ENCODE peak calls at places on chromosomes 1 and 21, in five cellular contexts. F is GM12865, E is upper lobe of right lung, I is AG10803, A is choroid plexus epithelial cell. T is an unnamed sample.

GRCh38 chr1:108000620-108001105 is 35.7 kb upstream of the VAV3 start:
- DNase-seq in I (peak), F (no peak), E (no peak), A (peak), T (peak)

GRCh38 chr1:96944743-96945142 is 223.2 kb downstream of the PTBP2 start:
- DNase-seq in A (no peak), F (no peak), I (no peak), E (no peak), T (no peak)

GRCh38 chr1:21663251-21663950 is 5.8 kb downstream of the RAP1GAP start:
- DNase-seq in E (peak), I (no peak), F (no peak), A (no peak), T (no peak)

GRCh38 chr1:235853653-235854052 is 13.1 kb downstream of the LYST start:
- DNase-seq in F (no peak), I (no peak), A (no peak), E (no peak), T (no peak)

GRCh38 chr1:45870500-45870899 is 67.1 kb downstream of the MAST2 start:
- DNase-seq in I (no peak), E (no peak), A (no peak), F (no peak), T (no peak)

GRCh38 chr21:34890724-34891609 is 158.1 kb downstream of the RUNX1 start:
- DNase-seq in A (peak), I (peak), E (no peak), F (no peak), T (no peak)

GRCh38 chr1:7629011-7629410 is 142.1 kb upstream of the VAMP3 start:
- DNase-seq in I (no peak), A (no peak), F (no peak), E (no peak), T (no peak)

GRCh38 chr1:21534674-21535378 is 25.6 kb downstream of the ALPL start:
- DNase-seq in I (peak), F (peak), E (no peak), A (peak), T (no peak)

GRCh38 chr1:33257759-33258712 is 1.7 kb downstream of the ZNF362 start:
- DNase-seq in I (peak), A (peak), E (no peak), F (no peak), T (no peak)

GRCh38 chr1:61253059-61253735 is 170.8 kb downstream of the NFIA start:
- DNase-seq in A (peak), E (no peak), I (peak), F (peak), T (no peak)

GRCh38 chr21:31710586-31710985 is 21.3 kb downstream of the SCAF4 start:
- DNase-seq in A (peak), I (peak), F (no peak), E (no peak), T (no peak)

GRCh38 chr21:44506279-44507255 is 33.4 kb downstream of the KRTAP10-1 start:
- DNase-seq in F (no peak), E (no peak), I (no peak), A (no peak), T (no peak)

GRCh38 chr1:16170283-16170673 is 14.4 kb upstream of the EPHA2 start:
- DNase-seq in E (no peak), I (no peak), A (no peak), F (no peak), T (no peak)

GRCh38 chr1:221608835-221609320 is 133.0 kb downstream of the DUSP10 start:
- DNase-seq in F (no peak), E (no peak), A (no peak), I (no peak), T (no peak)

GRCh38 chr1:247077234-247077633 is 1.4 kb downstream of the ZNF670 start:
- DNase-seq in A (peak), E (no peak), F (no peak), I (peak), T (no peak)

GRCh38 chr21:38831526-38832467 is 26.1 kb downstream of the ETS2 start:
- DNase-seq in A (peak), I (peak), E (no peak), F (peak), T (no peak)

GRCh38 chr1:178371236-178371635 is 125.5 kb downstream of the CLEC20A start:
- DNase-seq in F (no peak), A (peak), I (peak), E (no peak), T (no peak)

GRCh38 chr1:107264561-107264960 is 123.7 kb downstream of the NTNG1 start:
- DNase-seq in E (no peak), F (no peak), I (peak), A (peak), T (no peak)

GRCh38 chr1:180896161-180896560 is 16.5 kb upstream of the KIAA1614 start:
- DNase-seq in A (no peak), E (no peak), F (no peak), I (no peak), T (no peak)

GRCh38 chr1:115727706-115728249 is 40.7 kb downstream of the CASQ2 start:
- DNase-seq in F (no peak), E (peak), A (peak), I (peak), T (no peak)

GRCh38 chr21:45281411-45282282 is 6.0 kb downstream of the POFUT2 start:
- DNase-seq in F (no peak), I (no peak), E (peak), A (no peak), T (no peak)

GRCh38 chr1:208159542-208160258 is 84.5 kb downstream of the PLXNA2 start:
- DNase-seq in A (peak), I (peak), F (no peak), E (no peak), T (peak)

GRCh38 chr1:46479744-46480350 is 9.8 kb upstream of the DMBX1 start:
- DNase-seq in A (no peak), F (no peak), E (no peak), I (no peak), T (no peak)

GRCh38 chr1:215566556-215567490 is at the start of gene KCTD3:
- DNase-seq in F (peak), A (peak), I (peak), E (peak), T (peak)

GRCh38 chr1:75426688-75427087 is 184.2 kb downstream of the SLC44A5 start:
- DNase-seq in A (no peak), F (no peak), I (no peak), E (no peak), T (no peak)

GRCh38 chr1:162300057-162300917 is 76.4 kb downstream of the SPATA46 start:
- DNase-seq in E (no peak), F (no peak), I (no peak), A (no peak), T (no peak)

DNA sequence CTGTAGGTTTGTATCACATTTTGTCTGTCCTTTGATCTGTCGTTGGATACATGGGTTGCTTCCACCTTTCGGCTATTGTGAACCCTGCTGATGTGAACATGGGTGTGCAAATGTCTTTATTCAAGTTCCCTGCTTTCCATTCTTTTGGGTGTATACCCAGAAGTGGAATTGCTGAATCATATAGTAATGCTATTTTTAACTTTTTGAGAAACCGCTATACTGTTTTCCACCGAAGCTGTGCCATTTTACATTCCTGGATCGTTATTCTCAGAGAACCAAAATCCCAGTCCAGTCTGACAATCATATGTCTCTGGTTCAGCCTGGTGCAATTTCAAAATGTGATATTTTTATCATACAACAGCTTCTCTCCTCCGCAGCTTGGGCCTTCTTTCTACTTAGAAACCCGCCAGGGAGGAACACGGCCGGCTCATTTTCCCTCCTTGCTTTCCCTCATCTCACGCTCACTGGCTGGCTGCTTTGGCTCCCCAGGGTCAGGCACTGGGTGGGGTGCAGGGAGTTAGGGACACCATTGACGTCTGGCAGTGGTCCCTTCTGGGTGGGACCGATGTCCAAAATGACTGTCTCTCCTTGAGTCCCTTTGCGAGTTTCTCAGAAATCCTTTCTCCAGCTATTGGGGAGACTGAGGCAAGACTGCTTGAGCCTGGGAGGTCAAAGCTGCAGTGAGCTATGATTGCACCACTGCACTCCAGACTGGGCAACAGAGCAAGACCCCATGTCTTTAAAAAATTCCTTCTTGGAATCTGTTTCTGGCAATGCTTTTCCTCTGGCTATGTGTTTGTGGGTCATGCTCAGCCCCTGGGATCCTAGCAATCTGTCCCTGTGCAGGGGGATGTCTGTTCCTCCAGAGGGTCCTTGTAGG is 73.5 kb upstream of the AKT3 start:
- DNase-seq in E (no peak), F (no peak), I (no peak), A (no peak), T (no peak)
- TF ChIP-seq CTCF in E (no peak), F (no peak), I (no peak), A (no peak), T (no peak)

GRCh38 chr1:36161656-36162531 is 5.9 kb downstream of the MAP7D1 start:
- DNase-seq in A (peak), F (peak), I (no peak), E (peak), T (peak)
- TF ChIP-seq CTCF in A (no peak), F (no peak), I (no peak), E (no peak), T (no peak)

DNA sequence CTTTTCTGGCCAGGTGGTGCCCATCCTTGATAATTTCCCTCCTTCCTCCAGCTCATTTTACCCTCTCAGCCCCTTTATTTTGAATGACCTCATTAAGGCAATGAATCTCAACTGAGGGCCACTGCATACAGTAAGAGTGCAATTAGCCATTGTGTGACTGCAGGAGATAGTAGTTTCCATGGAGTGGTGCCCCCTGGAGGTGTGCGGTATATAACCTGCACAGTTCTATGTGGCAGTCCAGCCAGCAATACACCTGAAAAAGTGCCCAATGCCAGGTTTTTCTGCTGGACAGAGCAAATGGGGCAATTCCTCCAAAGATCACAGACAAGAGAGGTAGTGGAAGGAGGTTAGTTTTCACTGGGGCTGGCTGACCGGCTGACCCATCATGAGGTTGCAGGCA is 25.9 kb upstream of the LRRC38 start:
- DNase-seq in A (no peak), F (no peak), E (peak), I (no peak), T (no peak)
- TF ChIP-seq CTCF in A (no peak), F (no peak), E (no peak), I (no peak), T (no peak)

GRCh38 chr1:71350805-71351204 is 270.0 kb upstream of the ZRANB2 start:
- DNase-seq in A (peak), I (no peak), E (no peak), F (no peak), T (no peak)
- TF ChIP-seq CTCF in A (no peak), I (no peak), E (no peak), F (no peak), T (no peak)

GRCh38 chr1:55063562-55063942 is 24.2 kb downstream of the PCSK9 start:
- DNase-seq in F (no peak), I (no peak), A (no peak), E (peak), T (no peak)

GRCh38 chr1:55062801-55063561 is 23.6 kb downstream of the PCSK9 start:
- DNase-seq in I (no peak), A (no peak), E (peak), F (no peak), T (no peak)

GRCh38 chr1:55064861-55065263 is 25.5 kb downstream of the PCSK9 start:
- DNase-seq in F (no peak), I (peak), A (peak), E (peak), T (no peak)

GRCh38 chr1:55065649-55066048 is 26.3 kb downstream of the PCSK9 start:
- DNase-seq in F (no peak), I (no peak), E (peak), A (no peak), T (no peak)

DNA sequence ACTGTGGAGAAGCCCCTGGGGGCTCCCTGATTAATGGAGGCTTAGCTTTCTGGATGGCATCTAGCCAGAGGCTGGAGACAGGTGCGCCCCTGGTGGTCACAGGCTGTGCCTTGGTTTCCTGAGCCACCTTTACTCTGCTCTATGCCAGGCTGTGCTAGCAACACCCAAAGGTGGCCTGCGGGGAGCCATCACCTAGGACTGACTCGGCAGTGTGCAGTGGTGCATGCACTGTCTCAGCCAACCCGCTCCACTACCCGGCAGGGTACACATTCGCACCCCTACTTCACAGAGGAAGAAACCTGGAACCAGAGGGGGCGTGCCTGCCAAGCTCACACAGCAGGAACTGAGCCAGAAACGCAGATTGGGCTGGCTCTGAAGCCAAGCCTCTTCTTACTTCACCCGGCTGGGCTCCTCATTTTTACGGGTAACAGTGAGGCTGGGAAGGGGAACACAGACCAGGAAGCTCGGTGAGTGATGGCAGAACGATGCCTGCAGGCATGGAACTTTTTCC is 24.8 kb downstream of the PCSK9 start:
- DNase-seq in I (peak), A (no peak), E (peak), F (peak), T (no peak)
- TF ChIP-seq CTCF in I (no peak), A (no peak), E (no peak), F (peak), T (no peak)

GRCh38 chr1:41417746-41418145 is 56.5 kb downstream of the FOXO6 start:
- DNase-seq in A (no peak), I (no peak), E (no peak), F (no peak), T (no peak)

GRCh38 chr1:41416552-41417334 is 55.5 kb downstream of the FOXO6 start:
- DNase-seq in I (peak), A (peak), F (peak), E (peak), T (peak)

GRCh38 chr1:41418868-41419583 is 57.8 kb downstream of the FOXO6 start:
- DNase-seq in E (peak), F (no peak), I (peak), A (peak), T (no peak)

GRCh38 chr1:41416081-41416480 is 54.8 kb downstream of the FOXO6 start:
- DNase-seq in E (no peak), I (no peak), F (no peak), A (no peak), T (no peak)

DNA sequence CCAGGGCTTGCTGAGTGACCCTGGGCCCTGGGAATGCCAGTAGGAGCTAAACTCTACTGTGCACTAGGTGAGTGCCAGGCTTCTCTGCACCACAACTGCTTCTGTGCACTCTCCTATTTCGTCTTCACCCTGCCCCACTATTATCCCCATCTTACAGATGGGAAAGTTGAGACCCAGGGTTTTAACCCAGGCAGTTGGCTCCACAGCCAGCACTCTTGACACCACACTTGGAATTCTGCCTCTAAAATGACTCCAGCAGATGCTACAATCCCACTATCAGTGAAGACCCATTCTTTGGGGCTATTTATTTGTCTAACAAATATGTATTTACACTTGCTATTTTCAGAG is 56.1 kb downstream of the FOXO6 start:
- DNase-seq in A (no peak), I (no peak), F (no peak), E (no peak), T (no peak)
- TF ChIP-seq CTCF in A (no peak), I (no peak), F (no peak), E (no peak), T (peak)

GRCh38 chr1:43994794-43995790 is 3.7 kb downstream of the CCDC24 start:
- DNase-seq in E (no peak), A (peak), F (peak), I (peak), T (no peak)
- TF ChIP-seq CTCF in E (peak), A (peak), F (peak), I (peak), T (no peak)

DNA sequence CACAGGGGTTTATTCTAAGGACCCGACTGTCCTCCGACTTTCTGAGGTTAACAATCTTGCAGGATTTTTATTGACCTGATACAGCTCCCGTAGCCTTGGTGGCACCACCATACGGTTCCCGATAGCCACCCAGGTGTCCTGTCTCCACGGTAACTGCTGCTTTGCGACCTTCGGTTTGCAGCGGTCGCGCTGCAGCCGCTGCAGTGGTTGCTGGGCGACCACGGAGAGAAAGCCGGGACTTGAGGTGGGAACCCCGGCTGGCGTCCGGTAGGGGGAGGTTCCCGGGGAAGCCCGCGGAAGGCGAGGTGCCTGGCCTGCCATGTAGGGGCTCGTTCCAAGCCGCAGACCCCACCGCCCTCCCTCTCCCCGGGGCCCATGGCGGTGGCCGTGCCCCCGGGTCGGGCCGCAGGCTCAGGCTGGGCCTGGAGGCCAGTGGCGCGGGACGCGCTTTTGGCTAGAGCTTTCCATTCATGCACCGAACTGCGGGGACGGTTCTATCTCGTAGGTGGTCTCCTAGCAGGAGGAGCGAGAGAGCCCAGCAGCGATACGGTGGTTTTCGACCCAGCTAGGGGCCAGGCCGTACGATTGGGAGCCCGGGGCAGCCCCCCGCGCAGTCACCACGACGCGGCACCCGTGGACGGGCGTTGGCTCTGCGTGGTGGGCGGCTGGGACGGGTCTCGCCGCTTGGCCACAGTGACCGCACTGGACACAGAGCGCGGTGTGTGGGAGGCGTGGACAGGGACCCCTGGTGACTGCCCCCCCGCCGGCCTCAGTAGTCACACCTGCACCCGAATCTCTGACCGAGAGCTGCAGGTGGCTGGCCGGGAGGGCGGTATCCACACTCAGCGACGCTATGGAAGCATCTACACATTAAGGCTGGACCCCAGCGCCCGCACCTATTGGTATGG is at the start of gene KLHDC9:
- DNase-seq in E (peak), F (peak), I (peak), A (peak), T (peak)
- TF ChIP-seq CTCF in E (peak), F (peak), I (no peak), A (peak), T (no peak)

DNA sequence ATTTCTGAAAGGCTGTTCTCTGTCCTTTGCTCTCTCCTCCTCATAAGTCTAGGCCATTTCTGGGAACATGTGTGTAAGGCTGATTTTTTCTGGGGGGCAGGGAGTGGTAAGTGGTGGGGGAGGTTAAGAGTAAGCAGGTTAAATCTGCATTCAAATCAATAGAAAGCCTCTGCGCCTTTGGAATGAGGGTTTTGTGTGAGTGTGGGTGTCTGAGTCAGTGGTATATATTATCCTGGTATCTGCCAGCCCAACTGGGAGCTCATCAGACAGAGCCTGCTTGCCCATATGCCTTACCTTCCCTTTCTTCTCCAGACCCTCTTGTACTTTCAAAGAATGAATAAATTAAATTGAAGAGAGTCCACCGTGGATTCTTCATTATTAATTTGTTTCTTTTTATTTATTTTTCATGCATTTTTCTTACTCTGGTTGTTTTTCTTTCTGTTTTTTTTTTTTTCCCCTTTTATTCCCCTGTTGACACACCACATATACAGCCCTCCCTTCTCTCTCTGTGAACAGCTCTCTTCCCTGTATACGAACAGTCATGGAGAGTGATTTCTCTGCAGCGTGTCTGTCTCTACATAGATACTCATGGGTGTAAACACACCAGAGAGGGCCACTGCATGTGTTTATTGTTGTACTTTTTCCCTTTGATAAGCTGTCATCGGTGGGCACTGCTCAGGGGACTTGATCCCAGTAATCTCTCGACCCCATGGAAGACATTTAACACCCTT is 112.8 kb downstream of the PBX1 start:
- DNase-seq in E (no peak), I (peak), F (no peak), A (no peak), T (no peak)
- TF ChIP-seq CTCF in E (no peak), I (no peak), F (no peak), A (no peak), T (no peak)